ENCODE peak calls at places on chromosomes 13 and 19, in four cellular contexts. S, X, Q and P are unnamed samples.

GRCh38 chr19:33344210-33344609 is 29.3 kb upstream of the CEBPG start:
- DNase-seq in S (no peak), Q (no peak), X (peak; percentile 48), P (no peak)

GRCh38 chr13:77036294-77036693 is 9.3 kb upstream of the FBXL3 start:
- DNase-seq in Q (no peak), S (no peak), X (no peak), P (no peak)

GRCh38 chr13:24923305-24923640 is 159.3 kb downstream of the RNF17 start:
- DNase-seq in X (no peak), Q (no peak), S (no peak), P (no peak)

GRCh38 chr13:35988648-35989081 is 142.5 kb downstream of the DCLK1 start:
- DNase-seq in Q (no peak), S (no peak), X (no peak), P (no peak)

GRCh38 chr19:4976412-4977298 is 7.7 kb downstream of the KDM4B start:
- DNase-seq in X (peak; percentile 44), S (no peak), Q (peak; percentile 53), P (peak; percentile 74)

GRCh38 chr19:51025401-51025800 is 1.0 kb downstream of the KLK11 start:
- DNase-seq in X (no peak), Q (no peak), S (no peak), P (no peak)

GRCh38 chr19:14147797-14148605 is 11.6 kb upstream of the ASF1B start:
- DNase-seq in X (peak; percentile 86), S (peak; percentile 80), Q (peak; percentile 73), P (peak; percentile 64)

GRCh38 chr19:40348961-40349507 is 539 bp downstream of the PLD3 start:
- DNase-seq in S (no peak), Q (no peak), X (peak; percentile 39), P (peak; percentile 47)

GRCh38 chr13:102367836-102368235 is 34.0 kb downstream of the FGF14 start:
- DNase-seq in S (no peak), Q (no peak), X (no peak), P (no peak)

GRCh38 chr19:3272952-3273351 is 48.5 kb downstream of the CELF5 start:
- DNase-seq in S (no peak), X (no peak), Q (no peak), P (no peak)

GRCh38 chr19:11652056-11652455 is 54.8 kb downstream of the ZNF627 start:
- DNase-seq in S (no peak), Q (no peak), X (no peak), P (no peak)

GRCh38 chr13:113785051-113786010 is 26.3 kb downstream of the TMEM255B start:
- DNase-seq in X (no peak), Q (no peak), S (no peak), P (no peak)

GRCh38 chr19:47660435-47660832 is 51.5 kb downstream of the BICRA start:
- DNase-seq in S (no peak), X (no peak), Q (no peak), P (no peak)

GRCh38 chr13:51065372-51066090 is 45.5 kb downstream of the C13orf42 start:
- DNase-seq in Q (no peak), S (no peak), X (no peak), P (no peak)

GRCh38 chr13:98007001-98007400 is 53.5 kb downstream of the IPO5 start:
- DNase-seq in Q (no peak), S (no peak), X (no peak), P (no peak)

GRCh38 chr19:29662278-29662603 is 3.0 kb upstream of the PLEKHF1 start:
- DNase-seq in S (no peak), Q (no peak), X (no peak), P (no peak)

GRCh38 chr13:43686557-43686956 is 100.2 kb downstream of the ENOX1 start:
- DNase-seq in Q (no peak), S (peak; percentile 11), X (no peak), P (no peak)

GRCh38 chr13:111789011-111789410 is 277.9 kb upstream of the SOX1 start:
- DNase-seq in X (no peak), Q (no peak), S (no peak), P (no peak)

GRCh38 chr13:80082396-80083096 is 258.4 kb downstream of the SPRY2 start:
- DNase-seq in X (no peak), S (no peak), Q (no peak), P (no peak)

GRCh38 chr13:21478881-21479808 is 20.0 kb upstream of the ZDHHC20 start:
- DNase-seq in S (peak; percentile 48), Q (no peak), X (peak; percentile 80), P (no peak)

GRCh38 chr13:75299913-75300862 is 181.8 kb downstream of the TBC1D4 start:
- DNase-seq in S (no peak), Q (no peak), X (no peak), P (no peak)

GRCh38 chr19:12774588-12775555 is at the start of gene HOOK2:
- DNase-seq in X (peak; percentile 37), S (no peak), Q (peak; percentile 99), P (peak; percentile 99)

GRCh38 chr19:49425922-49426592 is 869 bp downstream of the GFY start:
- DNase-seq in S (peak; percentile 48), X (peak; percentile 81), Q (no peak), P (no peak)

GRCh38 chr13:110197471-110197870 is 109.5 kb downstream of the COL4A1 start:
- DNase-seq in Q (no peak), X (no peak), S (no peak), P (no peak)

GRCh38 chr19:33227242-33227650 is 1.6 kb upstream of the SLC7A10 start:
- DNase-seq in X (no peak), Q (no peak), S (no peak), P (no peak)

GRCh38 chr19:42290523-42291436 is 11.2 kb upstream of the PRR19 start:
- DNase-seq in Q (no peak), X (peak; percentile 43), S (peak; percentile 52), P (no peak)

GRCh38 chr13:18948664-18949488 is 232.7 kb downstream of the TUBA3C start:
- DNase-seq in Q (no peak), X (no peak), S (no peak), P (no peak)
- H3K9me3 ChIP-seq in Q (peaks cover 16% of the 10 kb centered on the region), X (peaks cover 6% of the 10 kb centered on the region), S (no peaks in the 10 kb centered on the region), P (no peaks in the 10 kb centered on the region)

DNA sequence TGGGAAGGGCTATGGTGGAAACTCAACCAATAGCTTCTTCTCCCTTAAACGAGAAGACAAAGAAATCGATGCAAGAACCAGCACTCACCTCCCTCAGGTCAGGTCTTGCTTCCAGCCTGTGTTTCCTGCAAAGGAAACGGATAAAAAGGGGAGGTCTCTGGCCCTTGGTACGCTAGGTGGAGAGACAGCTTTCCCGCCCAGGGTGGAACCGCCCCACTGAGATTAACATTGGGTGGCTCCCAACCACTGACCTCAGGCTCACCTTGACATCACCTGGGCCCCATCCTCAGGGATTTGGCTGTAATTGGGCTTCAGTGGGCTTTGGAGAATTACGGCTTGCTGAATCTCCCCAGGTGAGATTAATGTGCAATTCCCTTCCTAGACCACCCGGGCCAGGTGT is at the start of gene NLRP7:
- DNase-seq in X (no peak), Q (no peak), S (no peak), P (no peak)
- H3K9me3 ChIP-seq in X (no peaks in the 10 kb centered on the region), Q (no peaks in the 10 kb centered on the region), S (no peaks in the 10 kb centered on the region), P (no peaks in the 10 kb centered on the region)

DNA sequence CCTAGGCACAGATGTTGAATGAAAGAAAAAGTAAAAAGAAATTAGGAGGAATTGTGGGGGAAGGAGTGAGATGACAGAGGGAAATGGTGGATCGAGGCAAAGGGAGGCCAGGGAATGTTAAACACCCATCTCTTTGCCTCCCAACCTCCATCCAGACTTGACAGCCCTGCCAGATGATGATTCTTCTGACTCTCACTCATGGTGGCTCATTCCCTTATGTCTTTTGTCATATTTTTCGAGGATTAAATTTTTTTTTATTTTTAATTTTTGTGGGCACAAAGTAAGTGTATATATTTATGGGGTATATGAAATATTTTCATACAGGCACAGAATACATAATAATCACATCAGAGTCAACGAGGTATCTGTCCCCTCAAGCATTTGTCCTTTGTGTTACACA is 42.8 kb downstream of the ADGRE1 start:
- DNase-seq in Q (no peak), S (no peak), X (no peak), P (no peak)
- H3K9me3 ChIP-seq in Q (peaks cover 45% of the 10 kb centered on the region), S (no peaks in the 10 kb centered on the region), X (peaks cover 9% of the 10 kb centered on the region), P (peaks cover 43% of the 10 kb centered on the region)

GRCh38 chr19:52112624-52113023 is 17.1 kb upstream of the ZNF841 start:
- DNase-seq in X (no peak), S (no peak), Q (no peak), P (no peak)
- H3K9me3 ChIP-seq in X (peaks cover 66% of the 10 kb centered on the region), S (peaks cover 63% of the 10 kb centered on the region), Q (peaks cover 100% of the 10 kb centered on the region), P (peaks cover 99% of the 10 kb centered on the region)

DNA sequence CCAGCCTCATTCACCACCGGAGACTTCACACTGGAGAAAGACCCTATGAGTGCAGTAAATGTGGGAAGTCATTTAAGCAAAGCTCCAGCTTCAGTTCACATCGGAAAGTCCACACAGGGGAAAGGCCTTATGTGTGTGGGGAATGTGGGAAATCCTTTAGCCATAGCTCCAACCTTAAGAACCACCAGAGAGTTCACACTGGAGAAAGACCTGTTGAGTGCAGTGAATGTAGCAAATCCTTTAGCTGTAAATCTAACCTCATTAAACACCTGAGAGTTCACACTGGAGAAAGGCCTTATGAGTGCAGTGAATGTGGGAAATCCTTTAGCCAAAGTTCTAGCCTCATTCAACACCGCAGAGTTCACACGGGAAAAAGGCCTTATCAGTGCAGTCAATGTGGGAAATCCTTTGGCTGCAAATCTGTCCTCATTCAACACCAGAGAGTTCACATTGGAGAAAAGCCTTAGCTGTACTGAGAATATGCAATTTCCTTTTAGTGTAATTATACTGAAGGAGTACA is 8.8 kb downstream of the ZNF211 start:
- DNase-seq in Q (no peak), X (no peak), S (no peak), P (no peak)
- H3K9me3 ChIP-seq in Q (peaks cover 100% of the 10 kb centered on the region), X (peaks cover 8% of the 10 kb centered on the region), S (peaks cover 29% of the 10 kb centered on the region), P (peaks cover 82% of the 10 kb centered on the region)

GRCh38 chr19:16012552-16012951 is 63.7 kb upstream of the TPM4 start:
- DNase-seq in S (no peak), Q (no peak), X (no peak), P (no peak)
- H3K9me3 ChIP-seq in S (no peaks in the 10 kb centered on the region), Q (no peaks in the 10 kb centered on the region), X (peaks cover 17% of the 10 kb centered on the region), P (no peaks in the 10 kb centered on the region)

GRCh38 chr19:34588846-34589245 is 88.1 kb downstream of the SCGB2B2 start:
- DNase-seq in S (no peak), Q (no peak), X (no peak), P (no peak)
- H3K9me3 ChIP-seq in S (no peaks in the 10 kb centered on the region), Q (peaks cover 24% of the 10 kb centered on the region), X (no peaks in the 10 kb centered on the region), P (no peaks in the 10 kb centered on the region)

DNA sequence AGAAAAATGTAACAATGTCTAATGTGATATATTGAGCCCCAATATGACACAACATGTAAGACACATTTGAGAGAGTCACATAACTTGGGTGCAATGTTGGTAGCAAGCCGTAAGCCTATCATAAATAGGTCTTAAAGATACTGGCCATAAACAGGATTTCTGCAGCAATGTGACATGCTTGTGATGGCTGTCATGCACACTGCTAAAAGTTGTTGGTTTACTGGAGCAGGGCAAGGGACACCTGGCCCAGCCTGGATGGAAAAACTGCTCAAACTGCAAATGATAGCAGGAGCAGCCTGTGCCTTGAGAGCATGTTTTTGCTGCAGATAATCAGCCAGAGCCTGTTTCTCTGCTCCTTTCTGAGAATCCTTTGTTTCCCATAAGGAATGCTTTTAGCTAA is 136.7 kb upstream of the ZNF91 start:
- DNase-seq in X (no peak), Q (no peak), S (no peak), P (no peak)
- H3K9me3 ChIP-seq in X (peaks cover 3% of the 10 kb centered on the region), Q (peaks cover 68% of the 10 kb centered on the region), S (no peaks in the 10 kb centered on the region), P (peaks cover 4% of the 10 kb centered on the region)

GRCh38 chr19:15913384-15913783 is 15.5 kb upstream of the CYP4F2 start:
- DNase-seq in S (no peak), X (no peak), Q (peak; percentile 13), P (no peak)
- H3K9me3 ChIP-seq in S (no peaks in the 10 kb centered on the region), X (peaks cover 22% of the 10 kb centered on the region), Q (peaks cover 14% of the 10 kb centered on the region), P (peaks cover 4% of the 10 kb centered on the region)